ENCODE peak calls at places on chromosomes 4 and X, in five cellular contexts. U, O, M, P and N are unnamed samples.

GRCh38 chr4:88818650-88819470 is 121.2 kb upstream of the NAP1L5 start:
- DNase-seq in O (peak), M (peak), U (peak), P (peak), N (peak)

GRCh38 chr4:113840850-113841249 is 79.3 kb upstream of the CAMK2D start:
- DNase-seq in O (no peak), U (peak), P (no peak), M (no peak), N (peak)

GRCh38 chrX:120559799-120560198 is 963 bp downstream of the CUL4B start:
- DNase-seq in P (no peak), U (no peak), O (no peak), M (no peak), N (peak)

GRCh38 chr4:172997217-172997609 is 171.4 kb upstream of the GALNT7 start:
- DNase-seq in O (no peak), M (no peak), U (no peak), P (no peak), N (no peak)

GRCh38 chr4:1802151-1802715 is 9.1 kb downstream of the FGFR3 start:
- DNase-seq in O (no peak), M (no peak), P (no peak), U (no peak), N (no peak)

GRCh38 chr4:67545996-67546356 is 673 bp upstream of the CENPC start:
- DNase-seq in P (no peak), U (no peak), O (no peak), M (no peak), N (no peak)

GRCh38 chr4:103099691-103100392 is at the start of gene BDH2:
- DNase-seq in M (peak), U (peak), O (peak), P (peak), N (peak)

GRCh38 chr4:6917445-6918241 is 8.0 kb downstream of the TBC1D14 start:
- DNase-seq in U (no peak), P (no peak), M (no peak), O (no peak), N (peak)

GRCh38 chr4:1541449-1542225 is 135.4 kb upstream of the NKX1-1 start:
- DNase-seq in M (no peak), O (no peak), U (no peak), P (no peak), N (no peak)

GRCh38 chr4:180665994-180666818 is 1577.0 kb upstream of the TENM3 start:
- DNase-seq in O (no peak), P (no peak), M (no peak), U (peak), N (peak)

GRCh38 chr4:113355550-113356371 is 306.3 kb downstream of the ANK2 start:
- DNase-seq in O (peak), P (no peak), M (peak), U (peak), N (peak)

GRCh38 chr4:180617203-180617602 is 1626.0 kb upstream of the TENM3 start:
- DNase-seq in M (no peak), U (peak), P (no peak), O (no peak), N (no peak)

GRCh38 chr4:76689079-76689817 is 208.7 kb downstream of the SOWAHB start:
- DNase-seq in P (no peak), O (no peak), U (peak), M (no peak), N (peak)

GRCh38 chrX:108735087-108735679 is 1.2 kb downstream of the IRS4 start:
- DNase-seq in U (no peak), P (no peak), O (no peak), M (no peak), N (no peak)

GRCh38 chrX:151697537-151697936 is 2.3 kb downstream of the PRRG3 start:
- DNase-seq in U (peak), P (peak), M (no peak), O (no peak), N (peak)

GRCh38 chrX:120310861-120311631 is at the start of gene TMEM255A:
- DNase-seq in P (no peak), O (no peak), U (no peak), M (no peak), N (peak)

GRCh38 chrX:45517090-45517973 is 316.7 kb upstream of the DIPK2B start:
- DNase-seq in P (no peak), O (no peak), U (peak), M (no peak), N (peak)

GRCh38 chrX:34624416-34624815 is 32.7 kb downstream of the TMEM47 start:
- DNase-seq in M (no peak), P (no peak), O (no peak), U (no peak), N (no peak)

GRCh38 chr4:41009411-41009810 is 204.9 kb downstream of the APBB2 start:
- DNase-seq in U (peak), O (no peak), P (no peak), M (no peak), N (peak)

GRCh38 chrX:34585561-34585960 is 71.5 kb downstream of the TMEM47 start:
- DNase-seq in U (no peak), P (no peak), M (no peak), O (no peak), N (peak)

GRCh38 chr4:117467404-117467803 is 382.0 kb upstream of the TRAM1L1 start:
- DNase-seq in U (no peak), P (no peak), O (no peak), M (no peak), N (no peak)

GRCh38 chr4:81380364-81380853 is 91.3 kb downstream of the RASGEF1B start:
- DNase-seq in U (no peak), P (no peak), O (no peak), M (no peak), N (no peak)

GRCh38 chr4:102578819-102579218 is 77.7 kb downstream of the NFKB1 start:
- DNase-seq in M (no peak), O (no peak), P (no peak), U (no peak), N (peak)

GRCh38 chr4:24321151-24321550 is 263.2 kb downstream of the DHX15 start:
- DNase-seq in P (no peak), M (no peak), O (no peak), U (peak), N (no peak)

GRCh38 chrX:35380808-35381700 is 417.1 kb upstream of the MAGEB16 start:
- DNase-seq in O (no peak), M (no peak), P (no peak), U (peak), N (peak)

GRCh38 chr4:85168456-85168855 is 202.0 kb upstream of the WDFY3 start:
- DNase-seq in O (no peak), U (no peak), P (no peak), M (no peak), N (no peak)

GRCh38 chr4:67879486-67879885 is 4.3 kb downstream of the TMPRSS11D start:
- DNase-seq in O (no peak), P (no peak), U (no peak), M (no peak), N (no peak)

GRCh38 chr4:170139764-170140163 is 50.0 kb upstream of the AADAT start:
- DNase-seq in P (no peak), M (no peak), U (peak), O (no peak), N (peak)

GRCh38 chr4:15742083-15742582 is 36.0 kb upstream of the CD38 start:
- DNase-seq in O (no peak), U (no peak), M (no peak), P (no peak), N (no peak)